ENCODE peak calls at places on chromosomes 6 and 20, in four cellular contexts. W is neural crest cell; D is stomach; N is activated CD4-positive, alpha-beta T cell treated with anti-CD3 and anti-CD28 coated beads, Interleukin-2, amount 50 U/mL, for 4 hours. C is an unnamed sample.
A peak's percentile ranks its signal among the peaks of the same experiment; 100 is the strongest.

GRCh38 chr20:63378626-63379025 is 17.5 kb upstream of the CHRNA4 start:
- DNase-seq in W (no peak), D (no peak), N (no peak), C (no peak)

GRCh38 chr6:88761237-88762031 is 202.0 kb downstream of the RNGTT start:
- DNase-seq in W (no peak), D (no peak), N (no peak), C (no peak)

GRCh38 chr20:20463933-20464374 is 96.0 kb downstream of the INSM1 start:
- DNase-seq in W (peak; percentile 29), D (no peak), N (no peak), C (no peak)

GRCh38 chr6:26033132-26033941 is 53.9 kb upstream of the HFE start:
- DNase-seq in W (peak; percentile 39), D (peak; percentile 68), N (no peak), C (peak; percentile 99)

GRCh38 chr20:51749674-51750036 is 18.5 kb downstream of the ATP9A start:
- DNase-seq in W (no peak), D (no peak), N (no peak), C (peak; percentile 54)

GRCh38 chr6:118485601-118486550 is 62.2 kb upstream of the PLN start:
- DNase-seq in W (no peak), D (no peak), N (no peak), C (peak; percentile 35)

GRCh38 chr6:80206758-80207157 is 100.3 kb downstream of the BCKDHB start:
- DNase-seq in W (no peak), D (no peak), N (no peak), C (no peak)

GRCh38 chr6:30885481-30885998 is 1.2 kb downstream of the DDR1 start:
- DNase-seq in W (no peak), D (peak; percentile 48), N (no peak), C (peak; percentile 42)

GRCh38 chr20:60749804-60750602 is 502.1 kb upstream of the CDH4 start:
- DNase-seq in W (no peak), D (no peak), N (no peak), C (no peak)